ENCODE peak calls at places on chromosomes 11 and 22, in five cellular contexts. One of them, this sample, is unnamed.

GRCh38 chr22:49600891-49601431 is 226.7 kb downstream of the BRD1 start:
- DNase-seq in stomach: no peak
- DNase-seq in heart left ventricle: no peak
- DNase-seq in neural progenitor cell: no peak
- DNase-seq in thoracic aorta: no peak
- DNase-seq in this sample: no peak

GRCh38 chr11:83063073-83063754 is 8.5 kb downstream of the RAB30 start:
- DNase-seq in stomach: no peak
- DNase-seq in thoracic aorta: no peak
- DNase-seq in neural progenitor cell: no peak
- DNase-seq in heart left ventricle: no peak
- DNase-seq in this sample: no peak

GRCh38 chr11:6210274-6210955 is 5.1 kb downstream of the C11orf42 start:
- DNase-seq in neural progenitor cell: no peak
- DNase-seq in thoracic aorta: no peak
- DNase-seq in stomach: no peak
- DNase-seq in heart left ventricle: no peak
- DNase-seq in this sample: no peak

GRCh38 chr22:24409707-24410106 is 17.7 kb upstream of the ADORA2A start:
- DNase-seq in stomach: no peak
- DNase-seq in neural progenitor cell: no peak
- DNase-seq in heart left ventricle: no peak
- DNase-seq in thoracic aorta: no peak
- DNase-seq in this sample: no peak

GRCh38 chr11:8384199-8384821 is 120.6 kb upstream of the LMO1 start:
- DNase-seq in stomach: peak
- DNase-seq in heart left ventricle: no peak
- DNase-seq in neural progenitor cell: peak
- DNase-seq in thoracic aorta: no peak
- DNase-seq in this sample: peak

GRCh38 chr11:75420224-75421034 is 12.6 kb downstream of the KLHL35 start:
- DNase-seq in heart left ventricle: no peak
- DNase-seq in neural progenitor cell: no peak
- DNase-seq in stomach: no peak
- DNase-seq in thoracic aorta: no peak
- DNase-seq in this sample: no peak

GRCh38 chr11:64836448-64837072 is 7.9 kb downstream of the CDC42BPG start:
- DNase-seq in thoracic aorta: no peak
- DNase-seq in heart left ventricle: no peak
- DNase-seq in neural progenitor cell: no peak
- DNase-seq in stomach: no peak
- DNase-seq in this sample: no peak

GRCh38 chr11:108551653-108552462 is 41.7 kb downstream of the EXPH5 start:
- DNase-seq in thoracic aorta: no peak
- DNase-seq in neural progenitor cell: peak
- DNase-seq in stomach: no peak
- DNase-seq in heart left ventricle: no peak
- DNase-seq in this sample: peak

GRCh38 chr11:2655834-2656622 is 43.8 kb downstream of the KCNQ1OT1 start:
- DNase-seq in thoracic aorta: no peak
- DNase-seq in stomach: no peak
- DNase-seq in neural progenitor cell: no peak
- DNase-seq in heart left ventricle: no peak
- DNase-seq in this sample: no peak

GRCh38 chr22:22167791-22168189 is 76.8 kb upstream of the VPREB1 start:
- DNase-seq in thoracic aorta: no peak
- DNase-seq in neural progenitor cell: no peak
- DNase-seq in heart left ventricle: no peak
- DNase-seq in stomach: no peak
- DNase-seq in this sample: no peak

GRCh38 chr11:2385156-2386151 is 8.3 kb downstream of the CD81 start:
- DNase-seq in heart left ventricle: no peak
- DNase-seq in neural progenitor cell: no peak
- DNase-seq in thoracic aorta: no peak
- DNase-seq in stomach: no peak
- DNase-seq in this sample: no peak

GRCh38 chr11:111344032-111344431 is 35.0 kb downstream of the POU2AF1 start:
- DNase-seq in thoracic aorta: no peak
- DNase-seq in stomach: no peak
- DNase-seq in heart left ventricle: peak
- DNase-seq in neural progenitor cell: no peak
- DNase-seq in this sample: no peak

GRCh38 chr22:44192811-44193536 is 12.2 kb downstream of the PARVG start:
- DNase-seq in thoracic aorta: no peak
- DNase-seq in stomach: no peak
- DNase-seq in heart left ventricle: no peak
- DNase-seq in neural progenitor cell: no peak
- DNase-seq in this sample: no peak

GRCh38 chr11:67275606-67276409 is 9.5 kb downstream of the GRK2 start:
- DNase-seq in neural progenitor cell: no peak
- DNase-seq in thoracic aorta: no peak
- DNase-seq in heart left ventricle: no peak
- DNase-seq in stomach: no peak
- DNase-seq in this sample: peak

GRCh38 chr22:43126506-43127165 is 16.1 kb downstream of the BIK start:
- DNase-seq in neural progenitor cell: no peak
- DNase-seq in heart left ventricle: no peak
- DNase-seq in stomach: peak
- DNase-seq in thoracic aorta: no peak
- DNase-seq in this sample: no peak

GRCh38 chr11:2818021-2818420 is 67.6 kb downstream of the CDKN1C start:
- DNase-seq in neural progenitor cell: no peak
- DNase-seq in thoracic aorta: no peak
- DNase-seq in heart left ventricle: no peak
- DNase-seq in stomach: no peak
- DNase-seq in this sample: no peak

GRCh38 chr11:114477946-114478537 is 38.8 kb downstream of the REXO2 start:
- DNase-seq in stomach: no peak
- DNase-seq in neural progenitor cell: no peak
- DNase-seq in heart left ventricle: no peak
- DNase-seq in thoracic aorta: no peak
- DNase-seq in this sample: no peak

GRCh38 chr11:114482114-114482513 is 42.8 kb downstream of the REXO2 start:
- DNase-seq in stomach: no peak
- DNase-seq in heart left ventricle: no peak
- DNase-seq in thoracic aorta: no peak
- DNase-seq in neural progenitor cell: peak
- DNase-seq in this sample: no peak

GRCh38 chr11:114479331-114479730 is 40.1 kb downstream of the REXO2 start:
- DNase-seq in heart left ventricle: no peak
- DNase-seq in thoracic aorta: no peak
- DNase-seq in stomach: no peak
- DNase-seq in neural progenitor cell: no peak
- DNase-seq in this sample: no peak

GRCh38 chr11:114483929-114484328 is 44.7 kb downstream of the REXO2 start:
- DNase-seq in neural progenitor cell: no peak
- DNase-seq in stomach: no peak
- DNase-seq in thoracic aorta: no peak
- DNase-seq in heart left ventricle: no peak
- DNase-seq in this sample: no peak

DNA sequence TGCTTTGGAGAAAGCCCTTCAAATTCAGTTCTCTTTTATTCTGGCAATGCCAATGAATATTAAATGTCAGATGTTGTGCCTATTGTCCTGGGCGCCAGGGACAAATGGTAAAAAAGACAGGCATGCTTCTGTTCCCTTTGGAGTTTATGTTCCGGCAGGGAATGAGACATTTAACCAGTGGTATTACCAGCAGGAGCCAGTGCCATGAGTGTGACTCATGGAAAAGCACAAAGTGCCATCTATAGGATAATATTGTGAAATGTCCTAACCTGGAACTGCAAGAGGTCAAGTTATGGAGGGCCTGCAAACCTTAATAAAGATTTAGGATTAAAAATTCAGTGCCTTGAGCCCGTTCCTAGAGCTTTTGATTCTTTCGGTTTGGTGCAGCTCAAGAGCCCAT is 39.5 kb downstream of the REXO2 start:
- DNase-seq in stomach: no peak
- DNase-seq in neural progenitor cell: no peak
- DNase-seq in thoracic aorta: no peak
- DNase-seq in heart left ventricle: no peak
- DNase-seq in this sample: no peak
- TF ChIP-seq CTCF in stomach: no peak
- TF ChIP-seq CTCF in neural progenitor cell: no peak
- TF ChIP-seq CTCF in thoracic aorta: no peak
- TF ChIP-seq CTCF in heart left ventricle: no peak
- TF ChIP-seq CTCF in this sample: no peak

DNA sequence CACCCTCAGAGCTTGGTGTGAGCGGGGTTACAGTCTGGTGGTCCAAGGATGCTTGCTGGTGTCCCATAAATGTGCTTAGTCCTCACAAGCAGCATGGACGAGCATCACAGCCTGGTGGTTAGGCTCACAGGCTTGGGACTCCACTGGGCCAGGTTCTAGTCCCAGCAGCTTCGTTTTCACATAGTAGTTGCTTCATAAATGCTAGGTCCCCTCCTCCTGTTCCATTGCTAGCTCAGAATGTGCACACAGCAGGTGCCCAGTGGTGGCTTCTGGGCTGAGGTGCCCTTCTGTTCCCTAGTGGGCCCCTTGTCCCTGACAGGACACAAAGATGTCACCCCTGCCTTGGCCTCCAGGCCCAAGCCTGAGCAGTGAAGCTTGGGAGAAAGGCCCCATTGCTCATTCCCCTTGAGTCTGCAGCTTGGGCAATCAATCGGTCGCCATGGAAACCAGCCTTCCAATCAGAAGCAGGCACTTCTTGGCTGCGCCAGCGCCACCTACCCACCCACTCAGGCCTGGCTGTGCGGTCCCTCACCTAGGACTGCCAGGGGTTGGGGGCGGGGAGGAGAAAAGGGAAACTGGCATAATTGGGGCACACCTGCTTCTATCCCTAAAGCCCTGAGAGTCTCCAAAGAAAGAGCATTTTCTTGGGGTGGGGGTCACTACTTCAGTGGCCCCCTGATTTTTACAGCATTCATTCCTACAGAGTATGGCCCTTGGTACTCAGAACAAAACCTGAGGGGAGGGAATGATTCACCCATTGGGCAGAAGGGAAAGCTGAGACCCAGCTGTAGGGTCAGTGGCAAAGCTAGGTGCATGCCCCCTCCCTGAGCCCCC is 48.1 kb downstream of the CYTH4 start:
- DNase-seq in neural progenitor cell: peak
- DNase-seq in heart left ventricle: no peak
- DNase-seq in stomach: peak
- DNase-seq in thoracic aorta: no peak
- DNase-seq in this sample: peak
- TF ChIP-seq CTCF in neural progenitor cell: peak
- TF ChIP-seq CTCF in heart left ventricle: no peak
- TF ChIP-seq CTCF in stomach: no peak
- TF ChIP-seq CTCF in thoracic aorta: no peak
- TF ChIP-seq CTCF in this sample: no peak

GRCh38 chr11:119155733-119156492 is 7.1 kb downstream of the ABCG4 start:
- DNase-seq in stomach: no peak
- DNase-seq in neural progenitor cell: peak
- DNase-seq in heart left ventricle: no peak
- DNase-seq in thoracic aorta: no peak
- DNase-seq in this sample: peak
- TF ChIP-seq CTCF in stomach: no peak
- TF ChIP-seq CTCF in neural progenitor cell: peak
- TF ChIP-seq CTCF in heart left ventricle: no peak
- TF ChIP-seq CTCF in thoracic aorta: no peak
- TF ChIP-seq CTCF in this sample: peak

GRCh38 chr11:58922475-58922874 is 16.8 kb upstream of the GLYATL1 start:
- DNase-seq in heart left ventricle: no peak
- DNase-seq in stomach: no peak
- DNase-seq in neural progenitor cell: no peak
- DNase-seq in thoracic aorta: no peak
- DNase-seq in this sample: no peak

GRCh38 chr11:58921778-58922390 is 17.4 kb upstream of the GLYATL1 start:
- DNase-seq in thoracic aorta: no peak
- DNase-seq in neural progenitor cell: no peak
- DNase-seq in heart left ventricle: no peak
- DNase-seq in stomach: no peak
- DNase-seq in this sample: no peak

GRCh38 chr11:58924230-58924629 is 15.1 kb upstream of the GLYATL1 start:
- DNase-seq in thoracic aorta: no peak
- DNase-seq in heart left ventricle: no peak
- DNase-seq in neural progenitor cell: peak
- DNase-seq in stomach: no peak
- DNase-seq in this sample: no peak

GRCh38 chr11:58926251-58926650 is 13.0 kb upstream of the GLYATL1 start:
- DNase-seq in stomach: no peak
- DNase-seq in neural progenitor cell: no peak
- DNase-seq in thoracic aorta: no peak
- DNase-seq in heart left ventricle: no peak
- DNase-seq in this sample: no peak

GRCh38 chr11:58923300-58923788 is 15.9 kb upstream of the GLYATL1 start:
- DNase-seq in neural progenitor cell: peak
- DNase-seq in heart left ventricle: no peak
- DNase-seq in stomach: no peak
- DNase-seq in thoracic aorta: no peak
- DNase-seq in this sample: no peak
- TF ChIP-seq CTCF in neural progenitor cell: peak
- TF ChIP-seq CTCF in heart left ventricle: no peak
- TF ChIP-seq CTCF in stomach: no peak
- TF ChIP-seq CTCF in thoracic aorta: no peak
- TF ChIP-seq CTCF in this sample: peak

DNA sequence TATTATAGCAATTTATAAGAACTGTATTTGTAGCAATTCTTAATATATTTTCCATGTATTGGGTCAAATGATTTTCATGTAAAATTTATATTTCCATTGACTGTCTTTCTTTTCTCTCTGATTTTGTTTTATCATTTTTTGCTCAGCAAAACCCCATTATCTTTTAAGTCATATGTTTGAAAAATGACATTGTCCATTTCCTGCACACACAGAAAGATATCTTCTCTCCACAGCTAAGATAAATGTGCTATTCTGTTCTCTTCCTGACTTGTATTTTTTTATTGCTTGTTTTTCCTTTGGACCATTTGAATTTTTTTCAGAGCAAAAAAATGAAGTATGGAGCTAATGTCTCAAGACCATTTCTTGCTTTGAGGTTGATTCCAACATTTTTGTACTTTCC is 6.3 kb upstream of the LRRC55 start:
- DNase-seq in neural progenitor cell: no peak
- DNase-seq in heart left ventricle: no peak
- DNase-seq in stomach: no peak
- DNase-seq in thoracic aorta: no peak
- DNase-seq in this sample: no peak
- TF ChIP-seq CTCF in neural progenitor cell: no peak
- TF ChIP-seq CTCF in heart left ventricle: no peak
- TF ChIP-seq CTCF in stomach: no peak
- TF ChIP-seq CTCF in thoracic aorta: no peak
- TF ChIP-seq CTCF in this sample: no peak